ENCODE peak calls at places on chromosomes 1 and 21, in eight cellular contexts. U is endodermal cell, B is SK-N-SH, D is neural progenitor cell, W is astrocyte, Q is IMR-90, E is HCT116, T is GM12878. H is an unnamed sample. For H3K9me3, the result is how much of the 10 kb centered on the place peaks cover.

GRCh38 chr1:176073524-176074157 is 133.4 kb downstream of the COP1 start:
- DNase-seq in B (peak), T (peak), U (peak), W (peak), Q (peak), D (peak), E (peak), H (peak)

GRCh38 chr1:40143891-40144575 is 17.2 kb upstream of the RLF start:
- DNase-seq in B (peak), U (peak), T (peak), W (peak), D (peak), Q (peak), E (peak), H (peak)

GRCh38 chr1:31639543-31639942 is 5.1 kb downstream of the PEF1 start:
- DNase-seq in E (no peak), D (no peak), B (no peak), T (no peak), W (peak), U (no peak), Q (peak), H (peak)

GRCh38 chr1:110593905-110594304 is 12.3 kb downstream of the KCNA2 start:
- DNase-seq in U (peak), W (no peak), Q (no peak), D (no peak), E (no peak), T (no peak), B (no peak), H (no peak)

GRCh38 chr1:104636581-104636980 is 886.9 kb downstream of the AMY1C start:
- DNase-seq in T (no peak), D (no peak), U (no peak), B (peak), E (no peak), W (no peak), Q (no peak), H (no peak)

GRCh38 chr1:211830055-211830329 is 571 bp downstream of the LPGAT1 start:
- DNase-seq in D (no peak), T (no peak), U (no peak), E (no peak), B (no peak), W (no peak), Q (no peak), H (no peak)

GRCh38 chr1:36133484-36133883 is 8.5 kb upstream of the COL8A2 start:
- DNase-seq in W (peak), T (no peak), D (no peak), B (peak), Q (peak), U (no peak), E (no peak), H (peak)

GRCh38 chr1:17134724-17135123 is 15.5 kb upstream of the PADI2 start:
- DNase-seq in E (no peak), W (no peak), B (no peak), D (no peak), U (no peak), Q (no peak), T (no peak), H (no peak)

GRCh38 chr1:231272880-231273279 is 31.9 kb downstream of the GNPAT start:
- DNase-seq in D (no peak), U (no peak), Q (peak), E (no peak), W (peak), T (no peak), B (no peak), H (no peak)

GRCh38 chr1:9589719-9590157 is 1.0 kb downstream of the TMEM201 start:
- DNase-seq in E (no peak), U (no peak), B (no peak), Q (peak), W (no peak), D (no peak), T (no peak), H (peak)

GRCh38 chr21:34670220-34670961 is 1.6 kb downstream of the CLIC6 start:
- DNase-seq in Q (no peak), D (peak), T (no peak), W (no peak), B (peak), U (peak), E (no peak), H (peak)

GRCh38 chr1:245370905-245371581 is 216.3 kb downstream of the KIF26B start:
- DNase-seq in T (no peak), B (peak), W (no peak), E (no peak), Q (no peak), U (no peak), D (no peak), H (no peak)

GRCh38 chr21:46055863-46056281 is 42.0 kb upstream of the COL6A2 start:
- DNase-seq in T (no peak), W (peak), D (no peak), B (no peak), Q (peak), E (no peak), U (peak), H (peak)

GRCh38 chr1:66723985-66724384 is 28.3 kb upstream of the DYNLT5 start:
- DNase-seq in T (no peak), D (no peak), W (peak), B (no peak), Q (peak), E (no peak), U (no peak), H (no peak)

GRCh38 chr21:28793043-28793442 is 199.6 kb downstream of the LTN1 start:
- DNase-seq in D (peak), T (no peak), W (no peak), U (no peak), B (peak), E (no peak), Q (peak), H (peak)

GRCh38 chr21:36021251-36021837 is 39.0 kb downstream of the SETD4 start:
- DNase-seq in T (peak), Q (no peak), B (no peak), D (no peak), E (no peak), U (no peak), W (no peak), H (no peak)

GRCh38 chr1:98482611-98483010 is 178.9 kb upstream of the SNX7 start:
- DNase-seq in E (no peak), W (no peak), U (no peak), T (no peak), D (peak), Q (no peak), B (no peak), H (no peak)

GRCh38 chr1:65177457-65177856 is 29.5 kb downstream of the AK4 start:
- DNase-seq in D (no peak), T (no peak), B (no peak), W (peak), U (no peak), Q (peak), E (peak), H (peak)

GRCh38 chr1:51592711-51593110 is 24.2 kb upstream of the OSBPL9 start:
- DNase-seq in D (no peak), W (no peak), E (no peak), B (no peak), T (no peak), U (no peak), Q (no peak), H (no peak)

GRCh38 chr21:39630827-39631226 is 18.1 kb downstream of the B3GALT5 start:
- DNase-seq in E (no peak), B (no peak), T (no peak), U (no peak), D (no peak), W (peak), Q (peak), H (peak)

GRCh38 chr1:200923607-200924006 is 28.9 kb downstream of the INAVA start:
- DNase-seq in T (no peak), Q (peak), W (peak), D (no peak), B (no peak), E (no peak), U (no peak), H (peak)

GRCh38 chr1:47435506-47436303 is 2.1 kb upstream of the FOXD2 start:
- DNase-seq in D (no peak), E (no peak), W (no peak), T (no peak), B (no peak), U (no peak), Q (no peak), H (no peak)
- H3K9ac ChIP-seq in D (no peak), E (peak), W (no peak), T (peak), B (no peak), U (no peak), Q (no peak), H (no peak)

DNA sequence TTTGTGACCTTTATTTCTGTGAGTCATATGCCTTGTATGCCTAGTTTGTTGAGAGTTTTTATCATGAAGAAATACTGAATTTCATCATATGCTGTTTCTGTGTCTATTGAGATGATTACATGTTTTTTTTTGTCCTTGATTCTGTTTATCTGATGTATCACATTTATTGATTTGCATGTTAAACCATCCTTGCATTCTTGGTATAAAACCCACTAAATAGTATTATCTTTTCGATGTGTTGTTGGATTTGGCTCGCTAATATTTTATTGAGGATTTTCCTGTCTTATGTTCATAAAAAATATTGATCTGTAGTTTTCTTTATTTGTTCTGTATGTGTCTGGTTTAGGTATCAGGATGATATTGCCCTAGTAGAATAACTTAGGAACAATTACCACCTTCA is 164.7 kb upstream of the CHRM3 start:
- DNase-seq in D (no peak), T (no peak), B (no peak), U (no peak), Q (no peak), W (no peak), E (no peak), H (no peak)
- H3K9me3 ChIP-seq in D (under half), T (under half), B (under half), U (under half), Q (under half), W (under half), E (under half), H (under half)

GRCh38 chr1:2212167-2212541 is 16.0 kb upstream of the SKI start:
- DNase-seq in D (peak), T (no peak), W (no peak), E (no peak), Q (peak), B (no peak), U (no peak), H (no peak)

GRCh38 chr1:2213576-2214505 is 14.3 kb upstream of the SKI start:
- DNase-seq in T (no peak), B (no peak), W (peak), Q (peak), D (no peak), E (no peak), U (peak), H (peak)

GRCh38 chr1:2210786-2211185 is 16.2 kb upstream of the FAAP20 start:
- DNase-seq in D (peak), T (no peak), W (no peak), B (no peak), E (no peak), U (peak), Q (no peak), H (no peak)

GRCh38 chr1:2214541-2215241 is 13.4 kb upstream of the SKI start:
- DNase-seq in E (no peak), U (peak), D (no peak), T (no peak), B (peak), Q (no peak), W (no peak), H (no peak)

GRCh38 chr1:2212542-2213491 is 15.3 kb upstream of the SKI start:
- DNase-seq in W (peak), D (peak), B (peak), E (peak), U (peak), T (no peak), Q (peak), H (peak)
- TF ChIP-seq CTCF in W (peak), D (no peak), B (no peak), E (no peak), U (peak), T (no peak), Q (peak), H (peak)

GRCh38 chr1:155645024-155645423 is 35.0 kb downstream of the MSTO1 start:
- DNase-seq in U (no peak), W (no peak), T (no peak), Q (no peak), D (no peak), E (no peak), B (no peak), H (no peak)
- H3K9ac ChIP-seq in U (no peak), W (no peak), T (no peak), Q (no peak), D (no peak), E (no peak), B (no peak), H (no peak)

GRCh38 chr1:5724847-5725246 is 267.4 kb downstream of the NPHP4 start:
- DNase-seq in Q (no peak), T (no peak), E (no peak), D (no peak), B (no peak), U (no peak), W (no peak), H (no peak)
- H3K9me3 ChIP-seq in Q (under half), T (under half), E (under half), D (under half), B (under half), U (under half), W (under half), H (under half)

GRCh38 chr1:77683142-77683835 is 831 bp upstream of the ZZZ3 start:
- DNase-seq in E (peak), B (peak), D (peak), U (peak), W (peak), Q (peak), T (peak), H (peak)

GRCh38 chr1:77683836-77684148 is 1.3 kb upstream of the ZZZ3 start:
- DNase-seq in E (no peak), U (no peak), D (no peak), B (no peak), T (no peak), W (no peak), Q (no peak), H (no peak)

GRCh38 chr1:77686784-77687518 is 4.5 kb upstream of the ZZZ3 start:
- DNase-seq in W (no peak), D (peak), B (no peak), E (no peak), Q (no peak), U (peak), T (no peak), H (no peak)

GRCh38 chr1:77688939-77689338 is 6.5 kb upstream of the ZZZ3 start:
- DNase-seq in Q (no peak), B (no peak), D (no peak), U (no peak), W (no peak), T (no peak), E (no peak), H (no peak)

GRCh38 chr1:77687519-77687906 is 5.1 kb upstream of the ZZZ3 start:
- DNase-seq in U (peak), B (no peak), E (peak), W (peak), Q (no peak), T (no peak), D (peak), H (peak)
- TF ChIP-seq CTCF in U (peak), B (no peak), E (no peak), W (no peak), Q (no peak), T (no peak), D (peak), H (peak)

GRCh38 chr1:114749835-114750234 is 7.9 kb downstream of the CSDE1 start:
- DNase-seq in U (no peak), E (no peak), W (no peak), B (no peak), D (no peak), T (no peak), Q (no peak), H (no peak)

GRCh38 chr1:114750780-114751179 is 7.0 kb downstream of the CSDE1 start:
- DNase-seq in U (no peak), D (peak), E (no peak), B (no peak), W (peak), T (no peak), Q (no peak), H (peak)

GRCh38 chr1:114745351-114745750 is 12.4 kb downstream of the CSDE1 start:
- DNase-seq in Q (peak), W (peak), E (no peak), B (no peak), D (no peak), U (no peak), T (no peak), H (peak)

GRCh38 chr1:114741963-114742746 is 15.6 kb downstream of the CSDE1 start:
- DNase-seq in W (no peak), D (no peak), B (no peak), Q (no peak), U (no peak), E (no peak), T (no peak), H (no peak)

DNA sequence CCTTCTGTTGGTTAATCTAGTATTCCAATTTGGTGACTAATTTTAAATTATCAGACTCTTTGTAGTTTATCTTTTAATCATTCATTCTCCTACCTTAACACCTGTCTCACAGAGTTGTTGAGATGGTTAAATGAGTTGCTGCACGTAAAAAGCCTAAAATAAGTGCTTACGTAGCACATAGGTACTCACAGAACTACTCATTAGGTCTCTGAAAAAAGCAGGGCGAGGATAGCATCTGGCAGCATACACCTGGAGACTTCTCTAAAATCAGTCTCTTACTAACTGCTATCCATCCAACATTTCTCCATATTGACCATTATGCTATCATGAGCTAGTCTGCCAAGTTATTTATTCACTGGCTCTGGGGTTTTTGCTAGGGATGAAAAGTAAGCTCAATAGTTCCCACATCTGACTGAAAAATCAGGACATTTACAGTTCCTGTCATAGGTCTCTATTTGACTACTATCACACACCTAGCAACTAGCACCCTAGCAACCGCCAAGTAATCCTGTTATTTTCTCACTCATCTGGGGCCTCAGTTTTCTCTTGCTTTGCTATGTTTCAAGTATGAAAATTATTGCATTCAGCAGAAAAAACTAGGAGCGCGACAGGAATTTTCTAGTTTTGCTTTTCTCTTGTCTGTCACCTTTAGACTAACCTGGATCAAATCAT is 11.2 kb downstream of the CSDE1 start:
- DNase-seq in D (no peak), T (no peak), E (no peak), Q (no peak), B (no peak), W (no peak), U (no peak), H (no peak)
- H3K9ac ChIP-seq in D (no peak), T (no peak), E (no peak), Q (no peak), B (no peak), W (no peak), U (no peak), H (no peak)

GRCh38 chr1:11407301-11407994 is 71.5 kb upstream of the DISP3 start:
- DNase-seq in E (no peak), D (no peak), Q (no peak), B (no peak), U (no peak), W (peak), T (peak), H (no peak)
- H3K9me3 ChIP-seq in E (under half), D (under half), Q (under half), B (under half), U (under half), W (under half), T (under half), H (under half)

H was measured in fibroblast of lung.